ENCODE peak calls at places on chromosomes 3 and 15, in seven cellular contexts. C is astrocyte of the cerebellum, R is adrenal gland, I is Panc1, Q is mammary epithelial cell, L is fibroblast of pulmonary artery, O is left ventricle myocardium inferior. B is an unnamed sample.

GRCh38 chr15:65916664-65917406 is 47.5 kb downstream of the RAB11A start:
- DNase-seq in O (peak), Q (peak), I (peak), C (peak), R (peak), L (peak), B (peak)

GRCh38 chr3:56801151-56801596 is 575 bp downstream of the ARHGEF3 start:
- DNase-seq in L (no peak), R (no peak), I (no peak), Q (peak), O (no peak), C (no peak), B (no peak)

GRCh38 chr15:39784125-39784524 is 1.5 kb upstream of the FSIP1 start:
- DNase-seq in R (no peak), O (no peak), Q (no peak), L (peak), I (no peak), C (no peak), B (no peak)

GRCh38 chr3:57164606-57165573 is at the start of gene IL17RD:
- DNase-seq in C (peak), O (peak), I (no peak), Q (peak), L (peak), R (peak), B (no peak)

GRCh38 chr3:14374444-14374883 is 27.9 kb upstream of the SLC6A6 start:
- DNase-seq in I (no peak), C (no peak), Q (peak), O (peak), R (no peak), L (no peak), B (no peak)

GRCh38 chr3:185713015-185713414 is 111.8 kb downstream of the IGF2BP2 start:
- DNase-seq in C (no peak), O (no peak), L (no peak), Q (no peak), I (no peak), R (no peak), B (no peak)

GRCh38 chr3:115099115-115099884 is 47.8 kb downstream of the ZBTB20 start:
- DNase-seq in C (no peak), L (peak), R (peak), I (no peak), Q (no peak), O (no peak), B (no peak)

GRCh38 chr15:72856549-72857040 is 73.0 kb upstream of the ADPGK start:
- DNase-seq in L (no peak), C (no peak), R (no peak), I (no peak), Q (no peak), O (no peak), B (no peak)

GRCh38 chr3:25155696-25156471 is 272.2 kb upstream of the RARB start:
- DNase-seq in R (no peak), L (peak), C (no peak), O (no peak), Q (no peak), I (no peak), B (peak)

GRCh38 chr3:3020209-3020608 is 90.0 kb downstream of the IL5RA start:
- DNase-seq in R (no peak), Q (no peak), O (no peak), I (no peak), C (no peak), L (no peak), B (no peak)

GRCh38 chr3:71579934-71580318 is 3.6 kb downstream of the FOXP1 start:
- DNase-seq in L (no peak), I (no peak), Q (peak), C (peak), O (no peak), R (no peak), B (no peak)

GRCh38 chr15:20357139-20358065 is 184.2 kb downstream of the GOLGA6L6 start:
- DNase-seq in O (no peak), Q (no peak), I (no peak), C (no peak), R (no peak), L (no peak), B (no peak)

GRCh38 chr15:96333194-96334016 is 2.9 kb downstream of the NR2F2 start:
- DNase-seq in C (no peak), O (no peak), Q (no peak), R (peak), L (peak), I (no peak), B (no peak)
- H3K4me3 ChIP-seq in C (peak), O (peak), Q (peak), R (peak), L (peak), I (peak), B (peak)

DNA sequence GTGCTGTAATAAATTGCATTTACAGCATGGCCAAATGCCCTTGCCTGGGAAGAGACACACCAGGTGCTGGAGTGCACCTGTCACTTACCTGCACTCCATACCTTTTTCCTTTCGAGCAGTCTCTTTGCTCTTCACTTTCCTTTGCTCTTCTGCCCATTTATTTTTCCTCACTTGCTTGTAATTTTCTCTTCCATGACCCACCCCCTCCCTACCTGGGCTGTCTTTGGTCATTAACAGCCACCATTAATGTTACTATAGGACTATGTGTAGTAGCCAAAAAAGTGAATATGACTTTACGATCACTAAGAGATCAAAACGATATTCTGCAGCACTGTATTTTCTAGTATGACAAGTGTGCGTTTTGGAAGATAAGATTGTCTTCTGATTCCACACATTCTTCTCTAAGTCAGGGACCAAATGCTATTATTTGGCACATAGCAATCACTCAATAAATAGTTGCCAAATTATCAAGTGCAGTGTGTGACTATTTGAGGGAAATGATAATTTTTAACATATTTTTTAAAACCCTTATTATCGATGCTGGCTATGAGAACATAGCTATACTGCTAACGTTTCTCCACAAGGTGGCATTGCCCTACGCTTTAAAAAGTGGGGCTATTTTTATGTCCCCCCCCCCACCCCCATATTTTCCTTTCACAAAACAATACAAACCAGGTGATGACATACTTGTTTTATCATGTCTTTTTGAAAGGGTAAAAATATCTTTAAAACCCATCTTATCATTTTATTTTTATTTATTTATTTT is 114.4 kb downstream of the GHSR start:
- DNase-seq in I (no peak), Q (no peak), L (no peak), R (no peak), O (no peak), C (no peak), B (no peak)
- TF ChIP-seq CTCF in I (peak), Q (no peak), L (peak), R (no peak), O (peak), C (peak), B (peak)

GRCh38 chr3:196499061-196499460 is 4.5 kb downstream of the RNF168 start:
- DNase-seq in I (no peak), O (no peak), C (peak), R (no peak), L (peak), Q (no peak), B (no peak)
- H3K4me3 ChIP-seq in I (no peak), O (peak), C (no peak), R (no peak), L (no peak), Q (no peak), B (no peak)

DNA sequence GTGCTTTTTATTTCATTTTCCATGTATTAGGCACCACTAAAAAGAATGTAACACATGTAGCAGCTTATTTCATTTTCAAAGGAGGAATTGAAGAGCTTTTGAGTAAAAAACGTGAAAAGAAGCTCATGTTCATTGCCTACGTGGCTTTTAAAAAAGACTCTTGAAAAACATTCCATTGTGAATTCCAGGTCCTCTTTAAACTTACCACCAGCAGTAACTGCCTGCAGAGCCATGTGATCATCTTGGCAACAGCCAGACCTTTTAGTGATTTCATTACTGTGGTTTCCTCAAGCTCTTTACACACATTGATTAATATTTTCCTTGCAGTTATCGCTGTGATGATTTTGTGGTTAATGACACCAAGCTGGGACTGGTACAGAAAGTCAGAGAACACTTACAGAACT is 43.8 kb upstream of the FBXL22 start:
- DNase-seq in L (peak), O (no peak), C (peak), I (peak), Q (peak), R (peak), B (peak)
- TF ChIP-seq CTCF in L (no peak), O (no peak), C (no peak), I (no peak), Q (no peak), R (no peak), B (no peak)

GRCh38 chr15:100880139-100880896 is 687 bp downstream of the ALDH1A3 start:
- DNase-seq in O (no peak), I (no peak), L (peak), Q (no peak), R (no peak), C (no peak), B (no peak)

GRCh38 chr15:100879461-100880138 is at the start of gene ALDH1A3:
- DNase-seq in O (peak), R (no peak), Q (peak), L (peak), C (no peak), I (no peak), B (no peak)

GRCh38 chr15:100878130-100878529 is 1.5 kb upstream of the ALDH1A3 start:
- DNase-seq in C (no peak), Q (no peak), L (no peak), I (no peak), R (no peak), O (no peak), B (no peak)

GRCh38 chr15:100878601-100879000 is 1.0 kb upstream of the ALDH1A3 start:
- DNase-seq in I (no peak), O (no peak), C (no peak), L (no peak), R (no peak), Q (no peak), B (no peak)

GRCh38 chr15:100879046-100879445 is 585 bp upstream of the ALDH1A3 start:
- DNase-seq in C (no peak), L (no peak), R (no peak), I (no peak), Q (no peak), O (no peak), B (no peak)
- H3K4me3 ChIP-seq in C (peak), L (peak), R (no peak), I (peak), Q (peak), O (peak), B (peak)

GRCh38 chr3:143119009-143119914 is at the start of gene CHST2:
- DNase-seq in Q (peak), L (peak), R (peak), C (peak), O (peak), I (no peak), B (no peak)

GRCh38 chr3:143119974-143120715 is 574 bp downstream of the CHST2 start:
- DNase-seq in C (no peak), O (peak), Q (peak), I (no peak), L (no peak), R (no peak), B (no peak)

GRCh38 chr3:143121240-143122088 is 1.9 kb downstream of the CHST2 start:
- DNase-seq in Q (peak), R (peak), I (no peak), L (peak), C (no peak), O (peak), B (no peak)

GRCh38 chr3:143122089-143122430 is 2.5 kb downstream of the CHST2 start:
- DNase-seq in O (no peak), L (no peak), R (no peak), C (no peak), Q (no peak), I (no peak), B (no peak)

DNA sequence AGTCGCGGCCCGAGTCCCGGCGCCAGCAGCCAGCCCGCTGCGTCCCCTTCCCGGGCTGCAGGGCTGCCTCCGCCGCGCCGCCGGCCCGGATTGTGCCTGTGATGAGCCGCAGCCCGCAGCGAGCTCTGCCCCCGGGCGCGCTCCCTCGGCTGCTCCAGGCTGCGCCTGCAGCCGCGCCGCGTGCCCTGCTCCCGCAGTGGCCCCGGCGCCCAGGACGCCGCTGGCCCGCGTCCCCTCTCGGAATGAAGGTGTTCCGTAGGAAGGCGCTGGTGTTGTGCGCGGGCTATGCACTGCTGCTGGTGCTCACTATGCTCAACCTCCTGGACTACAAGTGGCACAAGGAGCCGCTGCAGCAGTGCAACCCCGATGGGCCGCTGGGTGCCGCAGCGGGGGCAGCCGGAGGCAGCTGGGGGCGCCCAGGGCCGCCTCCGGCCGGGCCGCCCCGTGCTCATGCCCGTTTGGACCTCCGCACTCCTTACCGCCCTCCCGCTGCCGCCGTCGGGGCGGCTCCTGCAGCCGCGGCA is 1.2 kb downstream of the CHST2 start:
- DNase-seq in Q (peak), L (peak), O (no peak), R (no peak), I (no peak), C (no peak), B (no peak)
- TF ChIP-seq CTCF in Q (peak), L (no peak), O (no peak), R (no peak), I (no peak), C (no peak), B (peak)

GRCh38 chr3:32820430-32820829 is 2.6 kb downstream of the TRIM71 start:
- DNase-seq in C (no peak), O (no peak), L (no peak), I (no peak), Q (no peak), R (no peak), B (no peak)
- H3K4me3 ChIP-seq in C (no peak), O (no peak), L (no peak), I (no peak), Q (no peak), R (no peak), B (no peak)

GRCh38 chr3:156535162-156535627 is 19.7 kb downstream of the SSR3 start:
- DNase-seq in L (peak), R (peak), I (no peak), O (peak), C (peak), Q (peak), B (peak)
- TF ChIP-seq CTCF in L (peak), R (peak), I (peak), O (peak), C (peak), Q (peak), B (peak)

GRCh38 chr15:67862771-67863441 is 23.1 kb upstream of the RNU6-1 start:
- DNase-seq in O (no peak), R (no peak), Q (no peak), L (no peak), C (no peak), I (no peak), B (no peak)

GRCh38 chr15:67865331-67865730 is 25.5 kb upstream of the RNU6-1 start:
- DNase-seq in I (no peak), Q (no peak), C (no peak), L (no peak), O (no peak), R (no peak), B (no peak)

GRCh38 chr15:67865766-67866165 is 25.9 kb upstream of the RNU6-1 start:
- DNase-seq in Q (no peak), L (no peak), O (no peak), R (no peak), I (no peak), C (no peak), B (no peak)

GRCh38 chr15:67861983-67862382 is 22.1 kb upstream of the RNU6-1 start:
- DNase-seq in Q (no peak), I (no peak), R (no peak), C (no peak), L (no peak), O (no peak), B (no peak)

DNA sequence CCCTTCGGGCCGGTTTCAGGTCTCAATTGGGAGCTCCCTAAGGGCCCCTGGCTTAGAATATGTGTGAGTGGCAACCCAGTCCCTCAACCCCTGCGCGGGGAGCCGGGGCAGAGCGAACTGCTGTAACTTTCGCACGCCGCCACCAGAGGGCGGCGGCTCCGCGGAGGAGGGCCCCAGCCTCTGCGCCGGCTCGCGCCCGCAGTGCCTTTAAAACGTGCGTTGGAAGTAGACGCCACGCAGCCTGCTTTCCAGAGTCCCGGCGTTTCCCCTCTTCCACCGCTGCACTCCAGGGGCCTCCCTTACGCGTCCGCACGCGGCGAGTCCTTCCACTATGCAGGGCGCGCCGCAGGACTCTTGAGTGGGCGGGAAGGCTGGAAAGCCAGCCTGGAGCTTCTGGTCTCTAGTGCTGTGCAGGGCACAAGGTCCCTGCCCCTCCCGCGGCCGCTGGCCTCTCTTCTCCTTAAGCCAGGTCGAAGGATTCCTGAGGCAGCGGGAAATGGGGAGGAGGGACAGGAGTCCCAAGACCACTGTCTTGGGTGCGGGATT is 23.7 kb upstream of the RNU6-1 start:
- DNase-seq in C (no peak), I (no peak), R (peak), Q (peak), O (peak), L (peak), B (no peak)
- H3K4me3 ChIP-seq in C (peak), I (peak), R (no peak), Q (peak), O (peak), L (peak), B (peak)

GRCh38 chr15:69074011-69074842 is 59.7 kb downstream of the NOX5 start:
- DNase-seq in L (peak), I (peak), Q (peak), O (peak), C (peak), R (peak), B (no peak)
- TF ChIP-seq CTCF in L (peak), I (peak), Q (no peak), O (peak), C (no peak), R (peak), B (no peak)